ENCODE peak calls at places on chromosomes 13 and 19, in six cellular contexts. X is HCT116; M is heart left ventricle; A is colonic mucosa; H is CD8-positive, alpha-beta T cell; Q is astrocyte. P is an unnamed sample.
A peak's percentile ranks its signal among the peaks of the same experiment; 100 is the strongest.

GRCh38 chr13:95641291-95641811 is 3.2 kb downstream of the DZIP1 start:
- DNase-seq in A (no peak), X (no peak), H (no peak), M (peak; percentile 36), Q (peak; percentile 28), P (no peak)

GRCh38 chr19:342801-343421 is 1.7 kb downstream of the MIER2 start:
- DNase-seq in X (peak; percentile 26), A (peak; percentile 59), H (no peak), Q (peak; percentile 95), M (peak; percentile 81), P (no peak)

GRCh38 chr19:4639531-4640246 is 373 bp downstream of the TNFAIP8L1 start:
- DNase-seq in Q (no peak), H (no peak), X (no peak), M (peak; percentile 47), A (peak; percentile 55), P (no peak)

GRCh38 chr19:30064776-30065494 is 122.9 kb downstream of the URI1 start:
- DNase-seq in X (no peak), H (no peak), Q (no peak), M (no peak), A (no peak), P (no peak)

GRCh38 chr13:28636677-28637317 is 22.1 kb upstream of the POMP start:
- DNase-seq in X (peak; percentile 52), A (peak; percentile 54), M (no peak), H (no peak), Q (peak; percentile 61), P (peak; percentile 83)

GRCh38 chr13:18998389-18998788 is 183.2 kb downstream of the TUBA3C start:
- DNase-seq in A (no peak), M (no peak), H (no peak), X (no peak), Q (no peak), P (no peak)

GRCh38 chr19:53808710-53809125 is 15.4 kb downstream of the NLRP12 start:
- DNase-seq in M (no peak), Q (peak; percentile 23), H (no peak), X (peak; percentile 45), A (no peak), P (peak; percentile 22)

GRCh38 chr13:80227645-80228044 is 113.3 kb downstream of the SPRY2 start:
- DNase-seq in X (no peak), H (no peak), A (no peak), Q (no peak), M (no peak), P (no peak)

GRCh38 chr13:112062619-112063308 is 4.2 kb upstream of the SOX1 start:
- DNase-seq in Q (no peak), H (no peak), M (no peak), A (no peak), X (no peak), P (no peak)

GRCh38 chr13:67147257-67148218 is 82.6 kb downstream of the PCDH9 start:
- DNase-seq in Q (peak; percentile 80), H (no peak), A (no peak), M (no peak), X (no peak), P (no peak)

DNA sequence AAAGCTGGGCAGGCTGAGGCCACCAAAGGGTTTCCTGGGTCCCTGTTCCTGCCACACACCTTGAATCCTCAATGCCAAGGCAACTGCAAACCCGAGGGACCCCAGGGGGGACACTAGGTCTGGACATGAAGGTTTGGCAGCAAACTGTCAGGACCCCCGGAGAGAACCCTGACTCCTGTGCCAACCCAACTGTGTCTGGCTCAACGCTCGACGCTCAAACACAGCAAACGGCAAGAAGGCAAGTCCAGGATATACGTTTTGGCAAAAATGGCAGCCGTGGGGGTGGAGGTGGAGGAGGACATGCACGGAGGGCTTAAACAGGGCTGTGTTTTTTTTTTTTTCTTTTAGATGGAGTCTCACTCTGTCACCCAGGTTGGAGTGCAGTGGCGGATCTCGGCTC is 73.0 kb downstream of the GADD45B start:
- DNase-seq in M (no peak), X (no peak), H (no peak), A (no peak), Q (no peak), P (no peak)
- H3K4me1 ChIP-seq in M (peaks cover 62% of the 10 kb centered on the region), X (peaks cover 51% of the 10 kb centered on the region), H (peaks cover 16% of the 10 kb centered on the region), A (peaks cover 8% of the 10 kb centered on the region), Q (peaks cover 27% of the 10 kb centered on the region), P (peaks cover 23% of the 10 kb centered on the region)

GRCh38 chr19:42435316-42435715 is 7.4 kb downstream of the CXCL17 start:
- DNase-seq in A (no peak), Q (no peak), M (no peak), X (no peak), H (no peak), P (no peak)
- H3K4me1 ChIP-seq in A (peaks cover 5% of the 10 kb centered on the region), Q (no peaks in the 10 kb centered on the region), M (peaks cover 42% of the 10 kb centered on the region), X (peaks cover 19% of the 10 kb centered on the region), H (no peaks in the 10 kb centered on the region), P (peaks cover 15% of the 10 kb centered on the region)

GRCh38 chr19:38047048-38047435 is 140.0 kb downstream of the SIPA1L3 start:
- DNase-seq in M (no peak), A (no peak), Q (no peak), X (no peak), H (no peak), P (peak; percentile 72)

GRCh38 chr19:38046254-38047047 is 139.4 kb downstream of the SIPA1L3 start:
- DNase-seq in H (no peak), Q (no peak), A (peak; percentile 31), M (no peak), X (no peak), P (peak; percentile 86)

GRCh38 chr19:38045554-38046253 is 138.7 kb downstream of the SIPA1L3 start:
- DNase-seq in H (no peak), Q (no peak), X (no peak), M (no peak), A (no peak), P (peak; percentile 38)

GRCh38 chr19:38047641-38048040 is 140.6 kb downstream of the SIPA1L3 start:
- DNase-seq in Q (no peak), A (no peak), M (no peak), X (no peak), H (no peak), P (no peak)

DNA sequence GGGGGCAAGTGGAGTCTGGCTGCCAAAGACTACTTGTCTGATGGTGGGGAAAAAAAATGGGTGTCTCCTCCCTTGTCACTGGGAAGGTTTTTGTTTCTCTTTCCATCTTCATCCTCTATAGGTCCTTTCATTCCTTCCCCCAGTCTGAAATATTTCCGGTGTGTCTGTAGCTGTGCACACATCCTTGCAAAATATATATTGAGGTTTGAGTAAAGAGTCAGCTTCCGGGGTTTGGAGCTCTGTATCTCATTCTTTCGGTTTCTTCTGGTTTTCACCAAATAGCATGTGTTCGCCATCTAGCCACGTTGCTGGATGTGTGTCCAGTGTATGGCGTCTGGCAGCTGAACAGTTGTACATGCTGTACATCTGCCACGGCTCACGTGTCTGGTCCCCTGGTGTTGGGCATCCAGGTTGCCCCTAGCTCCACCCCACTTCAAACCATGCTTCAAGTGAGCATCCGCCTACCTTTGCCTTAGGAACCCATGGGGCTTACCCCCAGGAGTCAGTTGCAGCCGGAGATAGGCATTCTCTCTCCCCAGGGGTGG is 142.2 kb downstream of the SIPA1L3 start:
- DNase-seq in H (peak; percentile 31), X (no peak), Q (no peak), A (no peak), M (no peak), P (peak; percentile 79)
- H3K4me1 ChIP-seq in H (peaks cover 31% of the 10 kb centered on the region), X (no peaks in the 10 kb centered on the region), Q (peaks cover 23% of the 10 kb centered on the region), A (no peaks in the 10 kb centered on the region), M (no peaks in the 10 kb centered on the region), P (peaks cover 72% of the 10 kb centered on the region)

GRCh38 chr13:40622246-40622645 is 44.2 kb downstream of the FOXO1 start:
- DNase-seq in X (no peak), A (no peak), H (no peak), Q (no peak), M (no peak), P (no peak)
- H3K4me1 ChIP-seq in X (peaks cover 7% of the 10 kb centered on the region), A (no peaks in the 10 kb centered on the region), H (peaks cover 91% of the 10 kb centered on the region), Q (no peaks in the 10 kb centered on the region), M (peaks cover 55% of the 10 kb centered on the region), P (peaks cover 45% of the 10 kb centered on the region)

GRCh38 chr13:99197257-99197651 is 3.4 kb upstream of the UBAC2 start:
- DNase-seq in X (no peak), M (no peak), H (no peak), Q (no peak), A (peak; percentile 66), P (no peak)

GRCh38 chr13:99198630-99199029 is 2.0 kb upstream of the UBAC2 start:
- DNase-seq in X (no peak), Q (no peak), M (no peak), H (no peak), A (peak; percentile 42), P (no peak)

GRCh38 chr13:99199541-99200432 is 867 bp upstream of the UBAC2 start:
- DNase-seq in Q (no peak), M (no peak), A (peak; percentile 15), X (no peak), H (no peak), P (no peak)

GRCh38 chr13:99203601-99204579 is 3.2 kb downstream of the UBAC2 start:
- DNase-seq in A (peak; percentile 14), H (no peak), Q (no peak), M (no peak), X (no peak), P (no peak)

GRCh38 chr13:99200433-99201167 is at the start of gene UBAC2:
- DNase-seq in Q (peak; percentile 75), X (peak; percentile 83), A (peak; percentile 94), M (peak; percentile 97), H (peak; percentile 95), P (peak; percentile 92)
- H3K4me1 ChIP-seq in Q (peaks cover 4% of the 10 kb centered on the region), X (peaks cover 46% of the 10 kb centered on the region), A (peaks cover 15% of the 10 kb centered on the region), M (peaks cover 39% of the 10 kb centered on the region), H (peaks cover 53% of the 10 kb centered on the region), P (peaks cover 50% of the 10 kb centered on the region)

GRCh38 chr13:99363949-99364348 is 56.8 kb upstream of the GPR183 start:
- DNase-seq in X (no peak), M (no peak), H (no peak), A (no peak), Q (no peak), P (no peak)
- H3K4me1 ChIP-seq in X (no peaks in the 10 kb centered on the region), M (peaks cover 27% of the 10 kb centered on the region), H (peaks cover 82% of the 10 kb centered on the region), A (no peaks in the 10 kb centered on the region), Q (no peaks in the 10 kb centered on the region), P (no peaks in the 10 kb centered on the region)

DNA sequence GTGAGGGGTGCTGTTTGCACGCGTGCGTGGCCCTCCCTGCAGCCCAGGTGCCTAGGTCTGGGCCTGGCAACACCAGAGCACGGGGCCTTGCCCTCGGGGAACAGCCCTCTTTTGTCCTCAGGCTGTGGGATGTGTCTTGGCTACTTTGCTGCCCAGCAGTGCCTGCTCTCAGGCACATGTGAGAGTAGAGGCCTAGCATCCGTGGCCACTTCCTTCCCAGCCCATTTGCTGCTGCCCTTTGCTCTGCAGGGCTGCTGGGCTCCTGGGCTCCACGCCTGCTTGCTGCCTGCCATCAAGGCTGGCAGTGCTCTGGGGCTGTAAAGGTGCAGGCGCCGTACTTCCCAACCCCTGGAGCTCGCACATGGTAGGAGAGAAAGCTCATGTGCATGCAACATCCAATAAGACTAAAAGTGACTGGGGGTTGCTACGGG is 46.6 kb downstream of the CAPN12 start:
- DNase-seq in A (no peak), H (no peak), M (no peak), X (no peak), Q (no peak), P (no peak)
- H3K4me1 ChIP-seq in A (peaks cover 17% of the 10 kb centered on the region), H (peaks cover 25% of the 10 kb centered on the region), M (peaks cover 100% of the 10 kb centered on the region), X (peaks cover 56% of the 10 kb centered on the region), Q (peaks cover 41% of the 10 kb centered on the region), P (peaks cover 6% of the 10 kb centered on the region)